ENCODE peak calls at places on chromosomes 2 and 18, in eight cellular contexts. One of them, this sample, is unnamed. For H3K4me1, the result is how much of the 10 kb centered on the place peaks cover.

GRCh38 chr18:74271656-74272055 is 20.1 kb downstream of the CYB5A start:
- DNase-seq in pancreas: no peak
- DNase-seq in lower lobe of right lung: no peak
- DNase-seq in breast epithelium: no peak
- DNase-seq in thoracic aorta: no peak
- DNase-seq in left lung: no peak
- DNase-seq in fibroblast of lung: no peak
- DNase-seq in ascending aorta: no peak
- DNase-seq in this sample: no peak

GRCh38 chr2:181022652-181023051 is 42.2 kb downstream of the UBE2E3 start:
- DNase-seq in pancreas: no peak
- DNase-seq in lower lobe of right lung: no peak
- DNase-seq in breast epithelium: no peak
- DNase-seq in thoracic aorta: no peak
- DNase-seq in left lung: no peak
- DNase-seq in fibroblast of lung: no peak
- DNase-seq in ascending aorta: no peak
- DNase-seq in this sample: no peak

GRCh38 chr18:55585586-55586521 is 2.1 kb downstream of the TCF4 start:
- DNase-seq in pancreas: no peak
- DNase-seq in lower lobe of right lung: no peak
- DNase-seq in breast epithelium: no peak
- DNase-seq in thoracic aorta: no peak
- DNase-seq in left lung: no peak
- DNase-seq in fibroblast of lung: peak
- DNase-seq in ascending aorta: no peak
- DNase-seq in this sample: no peak

GRCh38 chr18:49400398-49401072 is 59.9 kb downstream of the DYM start:
- DNase-seq in pancreas: no peak
- DNase-seq in lower lobe of right lung: no peak
- DNase-seq in breast epithelium: no peak
- DNase-seq in thoracic aorta: no peak
- DNase-seq in left lung: no peak
- DNase-seq in fibroblast of lung: peak
- DNase-seq in ascending aorta: no peak
- DNase-seq in this sample: no peak

GRCh38 chr18:44453505-44453904 is 227.2 kb upstream of the SETBP1 start:
- DNase-seq in pancreas: no peak
- DNase-seq in lower lobe of right lung: no peak
- DNase-seq in breast epithelium: no peak
- DNase-seq in thoracic aorta: no peak
- DNase-seq in left lung: no peak
- DNase-seq in fibroblast of lung: no peak
- DNase-seq in ascending aorta: no peak
- DNase-seq in this sample: no peak

GRCh38 chr18:31252522-31252921 is 65.4 kb upstream of the DSG1 start:
- DNase-seq in pancreas: no peak
- DNase-seq in lower lobe of right lung: no peak
- DNase-seq in breast epithelium: no peak
- DNase-seq in thoracic aorta: no peak
- DNase-seq in left lung: no peak
- DNase-seq in fibroblast of lung: no peak
- DNase-seq in ascending aorta: no peak
- DNase-seq in this sample: no peak

GRCh38 chr2:204635478-204635877 is 90.2 kb downstream of the PARD3B start:
- DNase-seq in pancreas: no peak
- DNase-seq in lower lobe of right lung: no peak
- DNase-seq in breast epithelium: no peak
- DNase-seq in thoracic aorta: no peak
- DNase-seq in left lung: no peak
- DNase-seq in fibroblast of lung: no peak
- DNase-seq in ascending aorta: no peak
- DNase-seq in this sample: no peak

GRCh38 chr18:27223570-27224340 is 38.6 kb upstream of the CHST9 start:
- DNase-seq in pancreas: no peak
- DNase-seq in lower lobe of right lung: no peak
- DNase-seq in breast epithelium: no peak
- DNase-seq in thoracic aorta: no peak
- DNase-seq in left lung: no peak
- DNase-seq in fibroblast of lung: no peak
- DNase-seq in ascending aorta: no peak
- DNase-seq in this sample: peak

GRCh38 chr2:216643986-216644662 is 10.9 kb downstream of the IGFBP2 start:
- DNase-seq in pancreas: no peak
- DNase-seq in lower lobe of right lung: no peak
- DNase-seq in breast epithelium: no peak
- DNase-seq in thoracic aorta: no peak
- DNase-seq in left lung: no peak
- DNase-seq in fibroblast of lung: no peak
- DNase-seq in ascending aorta: no peak
- DNase-seq in this sample: no peak

GRCh38 chr2:145906356-145906755 is 1386.4 kb upstream of the ZEB2 start:
- DNase-seq in pancreas: no peak
- DNase-seq in lower lobe of right lung: no peak
- DNase-seq in breast epithelium: no peak
- DNase-seq in thoracic aorta: no peak
- DNase-seq in left lung: no peak
- DNase-seq in fibroblast of lung: no peak
- DNase-seq in ascending aorta: no peak
- DNase-seq in this sample: peak

GRCh38 chr2:44936715-44937687 is 4.5 kb upstream of the SIX3 start:
- DNase-seq in pancreas: no peak
- DNase-seq in lower lobe of right lung: no peak
- DNase-seq in breast epithelium: peak
- DNase-seq in thoracic aorta: no peak
- DNase-seq in left lung: no peak
- DNase-seq in fibroblast of lung: no peak
- DNase-seq in ascending aorta: no peak
- DNase-seq in this sample: peak

GRCh38 chr2:8761529-8762164 is 75.8 kb downstream of the KIDINS220 start:
- DNase-seq in pancreas: no peak
- DNase-seq in lower lobe of right lung: no peak
- DNase-seq in breast epithelium: no peak
- DNase-seq in thoracic aorta: no peak
- DNase-seq in left lung: no peak
- DNase-seq in fibroblast of lung: peak
- DNase-seq in ascending aorta: no peak
- DNase-seq in this sample: no peak

GRCh38 chr2:198327526-198327925 is 523.1 kb downstream of the PLCL1 start:
- DNase-seq in pancreas: no peak
- DNase-seq in lower lobe of right lung: no peak
- DNase-seq in breast epithelium: no peak
- DNase-seq in thoracic aorta: no peak
- DNase-seq in left lung: no peak
- DNase-seq in fibroblast of lung: no peak
- DNase-seq in ascending aorta: no peak
- DNase-seq in this sample: no peak

GRCh38 chr2:60527762-60528161 is 25.7 kb downstream of the BCL11A start:
- DNase-seq in pancreas: no peak
- DNase-seq in lower lobe of right lung: no peak
- DNase-seq in breast epithelium: no peak
- DNase-seq in thoracic aorta: no peak
- DNase-seq in left lung: peak
- DNase-seq in fibroblast of lung: no peak
- DNase-seq in ascending aorta: no peak
- DNase-seq in this sample: no peak

GRCh38 chr2:23377772-23378171 is 7.2 kb upstream of the KLHL29 start:
- DNase-seq in pancreas: no peak
- DNase-seq in lower lobe of right lung: no peak
- DNase-seq in breast epithelium: no peak
- DNase-seq in thoracic aorta: no peak
- DNase-seq in left lung: no peak
- DNase-seq in fibroblast of lung: peak
- DNase-seq in ascending aorta: no peak
- DNase-seq in this sample: no peak

GRCh38 chr2:45009928-45010705 is 865 bp upstream of the SIX2 start:
- DNase-seq in pancreas: peak
- DNase-seq in lower lobe of right lung: no peak
- DNase-seq in breast epithelium: no peak
- DNase-seq in thoracic aorta: peak
- DNase-seq in left lung: peak
- DNase-seq in fibroblast of lung: peak
- DNase-seq in ascending aorta: no peak
- DNase-seq in this sample: peak

GRCh38 chr2:98729652-98730051 is 1.3 kb downstream of the MGAT4A start:
- DNase-seq in pancreas: no peak
- DNase-seq in lower lobe of right lung: no peak
- DNase-seq in breast epithelium: no peak
- DNase-seq in thoracic aorta: no peak
- DNase-seq in left lung: no peak
- DNase-seq in fibroblast of lung: no peak
- DNase-seq in ascending aorta: no peak
- DNase-seq in this sample: no peak

GRCh38 chr2:100852447-100852846 is 32.5 kb downstream of the NPAS2 start:
- DNase-seq in pancreas: no peak
- DNase-seq in lower lobe of right lung: no peak
- DNase-seq in breast epithelium: no peak
- DNase-seq in thoracic aorta: no peak
- DNase-seq in left lung: no peak
- DNase-seq in fibroblast of lung: no peak
- DNase-seq in ascending aorta: no peak
- DNase-seq in this sample: no peak

GRCh38 chr2:100855084-100855483 is 35.1 kb downstream of the NPAS2 start:
- DNase-seq in pancreas: no peak
- DNase-seq in lower lobe of right lung: no peak
- DNase-seq in breast epithelium: no peak
- DNase-seq in thoracic aorta: no peak
- DNase-seq in left lung: no peak
- DNase-seq in fibroblast of lung: no peak
- DNase-seq in ascending aorta: no peak
- DNase-seq in this sample: peak

GRCh38 chr2:100852999-100853908 is 33.3 kb downstream of the NPAS2 start:
- DNase-seq in pancreas: no peak
- DNase-seq in lower lobe of right lung: no peak
- DNase-seq in breast epithelium: no peak
- DNase-seq in thoracic aorta: no peak
- DNase-seq in left lung: no peak
- DNase-seq in fibroblast of lung: peak
- DNase-seq in ascending aorta: no peak
- DNase-seq in this sample: no peak

GRCh38 chr2:100856732-100857131 is 36.8 kb downstream of the NPAS2 start:
- DNase-seq in pancreas: no peak
- DNase-seq in lower lobe of right lung: no peak
- DNase-seq in breast epithelium: no peak
- DNase-seq in thoracic aorta: no peak
- DNase-seq in left lung: no peak
- DNase-seq in fibroblast of lung: no peak
- DNase-seq in ascending aorta: no peak
- DNase-seq in this sample: peak

GRCh38 chr2:100853909-100854810 is 34.2 kb downstream of the NPAS2 start:
- DNase-seq in pancreas: no peak
- DNase-seq in lower lobe of right lung: peak
- DNase-seq in breast epithelium: no peak
- DNase-seq in thoracic aorta: no peak
- DNase-seq in left lung: peak
- DNase-seq in fibroblast of lung: no peak
- DNase-seq in ascending aorta: no peak
- DNase-seq in this sample: peak
- H3K4me1 ChIP-seq in pancreas: under half
- H3K4me1 ChIP-seq in lower lobe of right lung: under half
- H3K4me1 ChIP-seq in breast epithelium: under half
- H3K4me1 ChIP-seq in thoracic aorta: under half
- H3K4me1 ChIP-seq in left lung: under half
- H3K4me1 ChIP-seq in fibroblast of lung: under half
- H3K4me1 ChIP-seq in ascending aorta: under half
- H3K4me1 ChIP-seq in this sample: half or more

GRCh38 chr18:23237524-23238151 is 102.4 kb downstream of the CABLES1 start:
- DNase-seq in pancreas: peak
- DNase-seq in lower lobe of right lung: peak
- DNase-seq in breast epithelium: peak
- DNase-seq in thoracic aorta: peak
- DNase-seq in left lung: peak
- DNase-seq in fibroblast of lung: peak
- DNase-seq in ascending aorta: peak
- DNase-seq in this sample: no peak
- TF ChIP-seq CTCF in pancreas: no peak
- TF ChIP-seq CTCF in lower lobe of right lung: peak
- TF ChIP-seq CTCF in breast epithelium: no peak
- TF ChIP-seq CTCF in thoracic aorta: peak
- TF ChIP-seq CTCF in left lung: no peak
- TF ChIP-seq CTCF in fibroblast of lung: peak
- TF ChIP-seq CTCF in ascending aorta: peak
- TF ChIP-seq CTCF in this sample: no peak

GRCh38 chr2:65421432-65421748 is 11.0 kb downstream of the SPRED2 start:
- DNase-seq in pancreas: no peak
- DNase-seq in lower lobe of right lung: no peak
- DNase-seq in breast epithelium: no peak
- DNase-seq in thoracic aorta: no peak
- DNase-seq in left lung: no peak
- DNase-seq in fibroblast of lung: no peak
- DNase-seq in ascending aorta: no peak
- DNase-seq in this sample: no peak
- H3K4me1 ChIP-seq in pancreas: under half
- H3K4me1 ChIP-seq in lower lobe of right lung: under half
- H3K4me1 ChIP-seq in breast epithelium: under half
- H3K4me1 ChIP-seq in thoracic aorta: under half
- H3K4me1 ChIP-seq in left lung: under half
- H3K4me1 ChIP-seq in fibroblast of lung: under half
- H3K4me1 ChIP-seq in ascending aorta: under half
- H3K4me1 ChIP-seq in this sample: under half

GRCh38 chr2:159996792-159997546 is 65.4 kb downstream of the PLA2R1 start:
- DNase-seq in pancreas: no peak
- DNase-seq in lower lobe of right lung: no peak
- DNase-seq in breast epithelium: no peak
- DNase-seq in thoracic aorta: no peak
- DNase-seq in left lung: no peak
- DNase-seq in fibroblast of lung: peak
- DNase-seq in ascending aorta: no peak
- DNase-seq in this sample: no peak
- TF ChIP-seq CTCF in pancreas: no peak
- TF ChIP-seq CTCF in lower lobe of right lung: no peak
- TF ChIP-seq CTCF in breast epithelium: no peak
- TF ChIP-seq CTCF in thoracic aorta: peak
- TF ChIP-seq CTCF in left lung: no peak
- TF ChIP-seq CTCF in fibroblast of lung: no peak
- TF ChIP-seq CTCF in ascending aorta: no peak
- TF ChIP-seq CTCF in this sample: no peak

GRCh38 chr2:151754253-151754897 is 20.1 kb upstream of the NEB start:
- DNase-seq in pancreas: no peak
- DNase-seq in lower lobe of right lung: no peak
- DNase-seq in breast epithelium: no peak
- DNase-seq in thoracic aorta: no peak
- DNase-seq in left lung: no peak
- DNase-seq in fibroblast of lung: no peak
- DNase-seq in ascending aorta: no peak
- DNase-seq in this sample: no peak
- H3K4me1 ChIP-seq in pancreas: under half
- H3K4me1 ChIP-seq in lower lobe of right lung: under half
- H3K4me1 ChIP-seq in breast epithelium: under half
- H3K4me1 ChIP-seq in thoracic aorta: under half
- H3K4me1 ChIP-seq in left lung: under half
- H3K4me1 ChIP-seq in fibroblast of lung: under half
- H3K4me1 ChIP-seq in ascending aorta: under half
- H3K4me1 ChIP-seq in this sample: under half

GRCh38 chr2:11534746-11535484 is 1.1 kb downstream of the GREB1 start:
- DNase-seq in pancreas: no peak
- DNase-seq in lower lobe of right lung: no peak
- DNase-seq in breast epithelium: no peak
- DNase-seq in thoracic aorta: no peak
- DNase-seq in left lung: no peak
- DNase-seq in fibroblast of lung: no peak
- DNase-seq in ascending aorta: no peak
- DNase-seq in this sample: no peak
- TF ChIP-seq CTCF in pancreas: no peak
- TF ChIP-seq CTCF in lower lobe of right lung: no peak
- TF ChIP-seq CTCF in breast epithelium: no peak
- TF ChIP-seq CTCF in thoracic aorta: no peak
- TF ChIP-seq CTCF in left lung: no peak
- TF ChIP-seq CTCF in fibroblast of lung: no peak
- TF ChIP-seq CTCF in ascending aorta: no peak
- TF ChIP-seq CTCF in this sample: peak